ENCODE peak calls at places on chromosomes 7 and 10, in ten cellular contexts. V is fibroblast of the aortic adventitia; U is amniotic epithelial cell; C is stimulated activated CD8-positive, alpha-beta memory T cell treated with anti-CD3 and anti-CD28 coated beads, Interleukin-15, amount 100 ng/mL, for 24 hours; X is midbrain; I is nucleus accumbens; J is Caki2; F is erythroblast; H is HFF-Myc; Q is LoVo. B is an unnamed sample.
A peak's percentile ranks its signal among the peaks of the same experiment; 100 is the strongest.

GRCh38 chr7:129646369-129647021 is 35.0 kb downstream of the NRF1 start:
- DNase-seq in V (no peak), U (no peak), C (no peak), X (no peak), I (no peak), J (no peak), F (no peak), H (no peak), Q (no peak), B (no peak)

GRCh38 chr7:30912986-30913671 is 1.5 kb downstream of the AQP1 start:
- DNase-seq in V (no peak), U (no peak), C (no peak), X (no peak), I (no peak), J (no peak), F (peak; percentile 51), H (no peak), Q (no peak), B (no peak)

GRCh38 chr10:132632851-132633684 is 95.5 kb downstream of the INPP5A start:
- DNase-seq in V (peak; percentile 72), U (no peak), C (no peak), X (no peak), I (no peak), J (no peak), F (no peak), H (no peak), Q (no peak), B (no peak)

GRCh38 chr7:36021917-36022550 is 131.0 kb upstream of the EEPD1 start:
- DNase-seq in V (peak; percentile 17), U (no peak), C (no peak), X (peak; percentile 73), I (peak; percentile 29), J (no peak), F (no peak), H (no peak), Q (no peak), B (peak; percentile 81)

GRCh38 chr7:44772440-44772839 is 23.8 kb downstream of the ZMIZ2 start:
- DNase-seq in V (no peak), U (no peak), C (no peak), X (no peak), I (no peak), J (no peak), F (no peak), H (no peak), Q (no peak), B (no peak)

GRCh38 chr7:150466477-150466876 is 16.0 kb downstream of the GIMAP8 start:
- DNase-seq in V (no peak), U (no peak), C (no peak), X (no peak), I (no peak), J (no peak), F (no peak), H (no peak), Q (no peak), B (no peak)

GRCh38 chr10:124325998-124326636 is 92.6 kb downstream of the OAT start:
- DNase-seq in V (no peak), U (no peak), C (no peak), X (no peak), I (no peak), J (no peak), F (no peak), H (no peak), Q (no peak), B (no peak)

GRCh38 chr10:129442866-129443265 is 24.2 kb upstream of the MGMT start:
- DNase-seq in V (no peak), U (no peak), C (no peak), X (no peak), I (no peak), J (no peak), F (no peak), H (no peak), Q (no peak), B (no peak)

GRCh38 chr10:92873029-92873428 is 24.7 kb downstream of the EXOC6 start:
- DNase-seq in V (no peak), U (no peak), C (no peak), X (no peak), I (no peak), J (no peak), F (no peak), H (no peak), Q (no peak), B (no peak)

GRCh38 chr7:139351027-139351426 is 8.7 kb upstream of the LUC7L2 start:
- DNase-seq in V (no peak), U (no peak), C (no peak), X (no peak), I (no peak), J (no peak), F (peak; percentile 30), H (no peak), Q (no peak), B (no peak)

GRCh38 chr7:27709137-27710075 is 30.6 kb upstream of the TAX1BP1 start:
- DNase-seq in V (peak; percentile 96), U (peak; percentile 77), C (no peak), X (no peak), I (no peak), J (peak; percentile 44), F (peak; percentile 24), H (no peak), Q (no peak), B (no peak)

GRCh38 chr10:87507879-87508278 is 3.2 kb downstream of the MINPP1 start:
- DNase-seq in V (no peak), U (peak; percentile 24), C (no peak), X (no peak), I (no peak), J (no peak), F (peak; percentile 41), H (no peak), Q (no peak), B (no peak)

GRCh38 chr7:2004841-2005351 is 227.8 kb downstream of the MAD1L1 start:
- DNase-seq in V (no peak), U (no peak), C (no peak), X (no peak), I (no peak), J (no peak), F (no peak), H (no peak), Q (no peak), B (no peak)

GRCh38 chr10:126239844-126240243 is 148.4 kb downstream of the ADAM12 start:
- DNase-seq in V (no peak), U (no peak), C (no peak), X (no peak), I (no peak), J (no peak), F (no peak), H (no peak), Q (no peak), B (no peak)

GRCh38 chr10:75542902-75543301 is 111.5 kb downstream of the LRMDA start:
- DNase-seq in V (peak; percentile 94), U (peak; percentile 65), C (no peak), X (no peak), I (peak; percentile 30), J (no peak), F (no peak), H (no peak), Q (no peak), B (no peak)

GRCh38 chr7:115869225-115869624 is 161.3 kb downstream of the TFEC start:
- DNase-seq in V (peak; percentile 47), U (peak; percentile 26), C (no peak), X (no peak), I (no peak), J (no peak), F (peak; percentile 28), H (peak; percentile 76), Q (no peak), B (no peak)

B was measured in Ammon's horn.